ENCODE peak calls at places on chromosomes 11 and 22, in seven cellular contexts. C is left cardiac atrium; E is cardiac muscle cell; M is skeletal muscle cell; R is activated CD8-positive, alpha-beta memory T cell treated with anti-CD3 and anti-CD28 coated beads, Interleukin-2, amount 10 ng/mL, durations not matched to agents 7 days and 5 days; Q is ACHN; O is gastrocnemius medialis. Z is an unnamed sample.

GRCh38 chr11:96486890-96487633 is 97.2 kb downstream of the JRKL start:
- DNase-seq in M (peak; percentile 8), C (no peak), R (no peak), Q (peak; percentile 7), E (peak; percentile 30), O (no peak), Z (no peak)

GRCh38 chr11:39365809-39366436 is 2093.5 kb downstream of the LRRC4C start:
- DNase-seq in R (no peak), E (no peak), O (no peak), Q (peak; percentile 43), M (no peak), C (no peak), Z (no peak)

GRCh38 chr22:19789828-19790227 is 29.2 kb downstream of the TBX1 start:
- DNase-seq in M (no peak), C (no peak), Q (no peak), E (no peak), O (no peak), R (no peak), Z (no peak)

GRCh38 chr11:44112083-44112865 is 16.8 kb downstream of the EXT2 start:
- DNase-seq in E (peak; percentile 54), C (peak; percentile 63), Q (no peak), R (no peak), M (peak; percentile 42), O (peak; percentile 33), Z (no peak)

GRCh38 chr11:108319541-108320145 is 96.8 kb downstream of the ATM start:
- DNase-seq in R (no peak), O (no peak), E (no peak), M (no peak), C (no peak), Q (no peak), Z (no peak)

GRCh38 chr11:76602431-76602861 is 68.1 kb downstream of the LRRC32 start:
- DNase-seq in Q (no peak), R (no peak), O (no peak), M (no peak), E (peak; percentile 78), C (peak; percentile 81), Z (no peak)

GRCh38 chr11:7484645-7485044 is 661 bp upstream of the OLFML1 start:
- DNase-seq in M (no peak), C (no peak), E (peak; percentile 4), Q (no peak), O (no peak), R (no peak), Z (no peak)

GRCh38 chr11:8372641-8373381 is 109.1 kb upstream of the LMO1 start:
- DNase-seq in R (no peak), M (no peak), O (no peak), E (no peak), C (no peak), Q (no peak), Z (no peak)

GRCh38 chr11:130216591-130217132 is 57.1 kb downstream of the ST14 start:
- DNase-seq in E (no peak), O (no peak), Q (no peak), R (peak; percentile 35), M (no peak), C (no peak), Z (no peak)

GRCh38 chr11:88103337-88104206 is 71.7 kb downstream of the RAB38 start:
- DNase-seq in O (no peak), C (no peak), M (no peak), E (peak; percentile 77), Q (peak; percentile 98), R (peak; percentile 62), Z (peak; percentile 62)

GRCh38 chr11:9313648-9314290 is 624 bp downstream of the TMEM41B start:
- DNase-seq in E (peak; percentile 27), C (no peak), M (no peak), R (peak; percentile 55), Q (peak; percentile 6), O (no peak), Z (no peak)

GRCh38 chr22:46542011-46542985 is 4.9 kb upstream of the CELSR1 start:
- DNase-seq in E (peak; percentile 76), C (peak; percentile 77), M (no peak), O (no peak), R (peak; percentile 76), Q (peak; percentile 68), Z (peak; percentile 64)

GRCh38 chr11:9004310-9004945 is 627 bp upstream of the NRIP3 start:
- DNase-seq in E (no peak), Q (no peak), C (no peak), M (no peak), R (no peak), O (no peak), Z (peak; percentile 22)

Z was measured in CD4-positive, CD25-positive, alpha-beta regulatory T cell.